ENCODE peak calls at places on chromosomes 1 and 21, in four cellular contexts. G, N, I and F are unnamed samples.

GRCh38 chr1:15696956-15697521 is 12.9 kb downstream of the PLEKHM2 start:
- DNase-seq in G (no peak), I (no peak), N (no peak), F (no peak)

GRCh38 chr1:222385262-222385661 is 162.6 kb downstream of the HHIPL2 start:
- DNase-seq in N (no peak), I (no peak), G (no peak), F (no peak)

GRCh38 chr1:203522237-203522636 is 28.3 kb downstream of the OPTC start:
- DNase-seq in G (no peak), N (no peak), I (peak), F (peak)

GRCh38 chr1:40784771-40785151 is 1.2 kb downstream of the KCNQ4 start:
- DNase-seq in N (no peak), G (no peak), I (no peak), F (no peak)

GRCh38 chr21:36454706-36455105 is 25.2 kb downstream of the CLDN14 start:
- DNase-seq in I (no peak), G (no peak), N (no peak), F (no peak)

GRCh38 chr1:204152310-204153044 is 633 bp upstream of the ETNK2 start:
- DNase-seq in I (no peak), G (no peak), N (no peak), F (no peak)

GRCh38 chr21:46124926-46125845 is 27.3 kb downstream of the COL6A2 start:
- DNase-seq in N (peak), G (no peak), I (no peak), F (no peak)

GRCh38 chr1:227417622-227418245 is 99.4 kb upstream of the CDC42BPA start:
- DNase-seq in I (no peak), G (peak), N (no peak), F (no peak)

GRCh38 chr1:25238046-25238445 is 5.7 kb upstream of the SYF2 start:
- DNase-seq in G (no peak), N (no peak), I (no peak), F (no peak)

GRCh38 chr1:81800741-81801031 is at the start of gene ADGRL2:
- DNase-seq in N (peak), I (no peak), G (no peak), F (no peak)

GRCh38 chr1:94974824-94975223 is 47.9 kb upstream of the CNN3 start:
- DNase-seq in I (no peak), N (no peak), G (peak), F (no peak)

GRCh38 chr1:46134660-46135331 is 2.4 kb upstream of the PIK3R3 start:
- DNase-seq in G (peak), N (no peak), I (no peak), F (no peak)

GRCh38 chr1:199854681-199855321 is 172.7 kb upstream of the NR5A2 start:
- DNase-seq in I (no peak), N (no peak), G (no peak), F (no peak)

GRCh38 chr1:244675167-244675566 is 22.2 kb downstream of the DESI2 start:
- DNase-seq in I (no peak), G (no peak), N (no peak), F (no peak)

GRCh38 chr1:145846191-145846590 is 761 bp downstream of the NUDT17 start:
- DNase-seq in G (peak), I (peak), N (peak), F (peak)

GRCh38 chr1:210089848-210090247 is 142.7 kb upstream of the SERTAD4 start:
- DNase-seq in G (peak), I (no peak), N (no peak), F (no peak)

GRCh38 chr1:99279525-99279924 is 15.2 kb downstream of the PLPPR4 start:
- DNase-seq in G (no peak), N (no peak), I (no peak), F (peak)

GRCh38 chr21:45617021-45617930 is 26.2 kb upstream of the PCBP3 start:
- DNase-seq in N (peak), G (no peak), I (no peak), F (no peak)

GRCh38 chr1:168285419-168285790 is 4.7 kb downstream of the TBX19 start:
- DNase-seq in G (no peak), N (no peak), I (no peak), F (peak)

GRCh38 chr1:14182801-14183200 is 415.7 kb upstream of the KAZN start:
- DNase-seq in I (no peak), N (no peak), G (no peak), F (peak)

GRCh38 chr1:1356796-1357401 is 1.5 kb downstream of the MXRA8 start:
- DNase-seq in N (no peak), G (no peak), I (no peak), F (no peak)

GRCh38 chr1:20080441-20081330 is 10.7 kb downstream of the PLA2G5 start:
- DNase-seq in N (no peak), I (no peak), G (no peak), F (peak)

GRCh38 chr21:45032332-45032731 is 42.0 kb upstream of the ADARB1 start:
- DNase-seq in I (no peak), G (no peak), N (no peak), F (no peak)

GRCh38 chr1:110152133-110152785 is 2.0 kb downstream of the SLC6A17 start:
- DNase-seq in G (peak), I (no peak), N (no peak), F (peak)

GRCh38 chr1:58727363-58727762 is 27.5 kb upstream of the MYSM1 start:
- DNase-seq in G (peak), N (no peak), I (no peak), F (peak)

GRCh38 chr1:31460027-31460426 is 47.0 kb downstream of the SERINC2 start:
- DNase-seq in G (peak), I (no peak), N (no peak), F (peak)

GRCh38 chr1:155261401-155261887 is 716 bp downstream of the SCAMP3 start:
- DNase-seq in G (peak), I (no peak), N (no peak), F (no peak)

GRCh38 chr1:64933296-64934070 is 32.9 kb downstream of the JAK1 start:
- DNase-seq in N (no peak), G (peak), I (no peak), F (no peak)

GRCh38 chr1:19074361-19074901 is 118.0 kb upstream of the IFFO2 start:
- DNase-seq in I (no peak), G (no peak), N (no peak), F (no peak)

GRCh38 chr1:14755518-14756252 is 157.2 kb downstream of the KAZN start:
- DNase-seq in G (no peak), N (no peak), I (no peak), F (peak)

GRCh38 chr1:41391834-41392527 is 30.7 kb downstream of the FOXO6 start:
- DNase-seq in G (no peak), N (no peak), I (no peak), F (no peak)

GRCh38 chr1:192983349-192983980 is 75.7 kb downstream of the UCHL5 start:
- DNase-seq in N (no peak), I (no peak), G (peak), F (peak)

GRCh38 chr1:85289848-85290335 is 13.5 kb upstream of the BCL10 start:
- DNase-seq in G (no peak), N (no peak), I (no peak), F (no peak)

GRCh38 chr1:199490804-199491527 is 536.5 kb upstream of the NR5A2 start:
- DNase-seq in N (no peak), I (no peak), G (peak), F (peak)

GRCh38 chr21:28142692-28143091 is 850.0 kb downstream of the LTN1 start:
- DNase-seq in I (no peak), G (peak), N (no peak), F (no peak)

GRCh38 chr1:183002797-183003594 is 20.2 kb upstream of the LAMC1 start:
- DNase-seq in I (no peak), G (peak), N (no peak), F (no peak)

GRCh38 chr1:23787701-23788100 is 3.2 kb upstream of the LYPLA2 start:
- DNase-seq in I (no peak), G (no peak), N (no peak), F (no peak)
- H3K23ac ChIP-seq in I (no peak), G (no peak), N (no peak), F (no peak)

GRCh38 chr21:42041246-42041645 is 29.9 kb upstream of the UMODL1 start:
- DNase-seq in G (no peak), N (no peak), I (no peak), F (no peak)
- H3K23ac ChIP-seq in G (peak), N (no peak), I (no peak), F (no peak)

DNA sequence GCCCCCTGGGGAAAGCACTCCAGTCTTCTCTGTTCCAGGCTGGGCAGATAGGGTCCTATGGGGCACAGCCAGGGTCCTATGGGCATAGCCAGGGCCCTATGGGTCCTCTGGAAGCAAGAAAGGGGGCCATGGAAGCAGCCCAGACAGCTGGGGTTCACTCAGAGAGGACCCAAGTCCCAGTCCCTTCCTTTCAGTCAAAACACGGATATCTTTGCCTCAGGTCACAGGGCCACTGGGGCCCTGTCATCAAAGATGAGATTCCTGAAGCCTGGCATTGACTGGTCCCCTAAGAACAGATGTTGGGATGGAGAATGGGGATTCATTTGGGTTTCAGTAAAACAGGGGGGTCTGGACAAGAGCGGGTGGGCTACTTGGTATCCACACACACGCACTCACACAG is 8.5 kb downstream of the IGSF8 start:
- DNase-seq in G (no peak), N (no peak), I (no peak), F (no peak)
- H3K23ac ChIP-seq in G (no peak), N (no peak), I (no peak), F (no peak)

DNA sequence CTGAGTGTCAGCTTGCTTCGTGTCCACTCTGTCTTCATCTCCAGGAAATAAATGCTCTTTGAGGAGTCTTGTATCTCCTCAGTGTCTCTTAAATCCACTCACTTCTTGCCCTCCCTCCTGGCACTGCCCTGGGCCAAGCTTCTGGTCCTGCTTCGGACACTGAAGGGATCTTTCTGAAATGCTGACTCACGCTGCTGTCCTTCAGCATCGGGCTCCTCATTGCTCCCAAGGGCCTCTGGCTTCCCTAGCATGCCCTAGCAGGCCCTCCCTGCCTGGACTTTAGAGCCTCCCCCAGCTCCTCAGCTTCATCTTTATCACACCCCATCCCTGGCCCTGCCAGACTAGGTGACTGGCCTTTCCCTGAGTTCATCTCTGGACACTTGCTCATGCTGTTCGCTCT is 96.6 kb downstream of the FOXD2 start:
- DNase-seq in G (no peak), N (no peak), I (no peak), F (no peak)
- H3K23ac ChIP-seq in G (no peak), N (no peak), I (no peak), F (no peak)

GRCh38 chr1:50427818-50428779 is 4.9 kb upstream of the DMRTA2 start:
- DNase-seq in G (no peak), I (peak), N (peak), F (peak)
- H3K23ac ChIP-seq in G (peak), I (no peak), N (no peak), F (no peak)

DNA sequence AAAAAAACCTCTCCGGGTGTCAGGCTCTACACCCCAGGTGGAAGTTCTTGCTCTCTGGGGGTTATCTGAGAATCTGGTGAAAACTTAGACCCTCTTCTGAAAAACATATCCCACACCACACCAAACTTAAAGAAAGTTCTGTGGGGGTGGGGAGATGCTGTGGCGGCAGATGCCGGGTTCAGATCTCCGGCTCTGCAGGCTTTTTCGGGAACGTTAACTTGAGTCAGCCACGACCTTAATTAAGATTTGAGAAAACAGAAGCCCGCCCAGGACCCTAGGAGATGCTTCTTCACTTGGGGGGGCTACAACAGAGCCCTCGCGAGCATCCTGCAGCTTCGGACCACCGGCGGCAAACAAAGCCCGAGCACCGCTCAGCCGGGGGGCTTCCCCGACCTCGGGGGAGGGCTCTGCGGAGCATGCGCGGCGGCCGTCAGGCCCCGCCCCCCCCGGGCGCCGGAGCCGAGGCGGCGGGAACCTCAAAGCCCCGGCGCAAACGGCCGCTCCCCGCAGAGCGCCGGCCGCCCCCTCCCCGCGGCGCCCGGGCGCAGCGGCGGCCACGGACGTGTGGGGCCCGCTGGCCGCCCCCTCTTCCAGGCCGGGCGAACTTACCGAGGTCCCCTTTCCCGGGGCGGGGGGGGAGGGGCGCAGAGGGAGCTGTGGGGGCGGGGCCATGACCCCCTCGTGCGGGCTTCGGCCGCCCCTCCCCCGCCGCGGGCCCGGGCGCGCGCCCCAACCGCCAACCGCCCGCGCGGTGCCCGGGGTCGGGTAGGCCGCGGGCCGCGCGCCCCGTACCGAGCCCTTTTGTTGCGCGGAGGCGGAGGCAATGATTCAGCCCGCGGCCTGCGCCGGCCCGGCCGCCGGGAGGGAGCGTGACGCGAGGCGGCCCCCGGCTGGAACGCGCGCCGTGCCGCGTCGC is 2.0 kb downstream of the RCC2 start:
- DNase-seq in G (peak), I (peak), N (no peak), F (peak)
- H3K23ac ChIP-seq in G (peak), I (peak), N (no peak), F (peak)